ENCODE peak calls at places on chromosomes 3 and 15, in six cellular contexts. H, Q, E, O, J and P are unnamed samples.

GRCh38 chr3:39290255-39290654 is 10.4 kb upstream of the CX3CR1 start:
- ATAC-seq in H (no peak), E (no peak), O (no peak), J (no peak), Q (no peak), P (no peak)

GRCh38 chr3:184815046-184815930 is 3.3 kb downstream of the VPS8 start:
- ATAC-seq in H (no peak), E (no peak), J (no peak), Q (no peak), O (no peak), P (no peak)

GRCh38 chr3:190595212-190595795 is 81.4 kb downstream of the IL1RAP start:
- ATAC-seq in J (no peak), O (no peak), H (no peak), Q (no peak), E (no peak), P (no peak)

GRCh38 chr15:25329685-25330084 is 109.1 kb downstream of the UBE3A start:
- ATAC-seq in O (no peak), J (no peak), Q (no peak), H (no peak), E (no peak), P (no peak)

GRCh38 chr3:107870989-107871638 is 219.7 kb downstream of the CD47 start:
- ATAC-seq in Q (no peak), H (no peak), E (no peak), J (peak), O (peak), P (peak)

GRCh38 chr3:16326724-16327349 is 61.8 kb downstream of the OXNAD1 start:
- ATAC-seq in E (no peak), H (no peak), J (no peak), Q (no peak), O (no peak), P (peak)

GRCh38 chr15:23039917-23040281 is 530 bp upstream of the TUBGCP5 start:
- ATAC-seq in Q (peak), H (peak), J (peak), O (peak), E (no peak), P (peak)

GRCh38 chr3:101811875-101812274 is 32.9 kb downstream of the NXPE3 start:
- ATAC-seq in Q (no peak), E (peak), J (no peak), H (no peak), O (no peak), P (no peak)

GRCh38 chr3:122263058-122263457 is 62.0 kb upstream of the CSTA start:
- ATAC-seq in E (no peak), H (no peak), J (no peak), O (no peak), Q (no peak), P (no peak)

GRCh38 chr3:130576571-130577266 is 59.7 kb downstream of the COL6A6 start:
- ATAC-seq in H (no peak), J (no peak), E (no peak), Q (peak), O (no peak), P (no peak)